ENCODE peak calls at places on chromosomes 4 and X, in four cellular contexts. E is psoas muscle, S is WERI-Rb-1, K is left lung. H is an unnamed sample.

GRCh38 chr4:72791054-72791453 is 222.0 kb upstream of the ADAMTS3 start:
- DNase-seq in E (no peak), S (no peak), K (no peak), H (no peak)

GRCh38 chr4:138724530-138724929 is 291.1 kb upstream of the NOCT start:
- DNase-seq in E (no peak), S (no peak), K (no peak), H (no peak)

GRCh38 chr4:188168621-188169020 is 29.4 kb downstream of the TRIML1 start:
- DNase-seq in E (no peak), S (no peak), K (no peak), H (no peak)

GRCh38 chr4:121156822-121157769 is 7.0 kb downstream of the TNIP3 start:
- DNase-seq in E (peak; percentile 45), S (peak; percentile 55), K (peak; percentile 64), H (no peak)

GRCh38 chrX:130108647-130109428 is 1.5 kb downstream of the ELF4 start:
- DNase-seq in E (peak; percentile 69), S (no peak), K (peak; percentile 66), H (no peak)

GRCh38 chr4:6115342-6115741 is 85.0 kb downstream of the JAKMIP1 start:
- DNase-seq in E (no peak), S (no peak), K (no peak), H (no peak)

GRCh38 chr4:16196482-16197393 is 29.5 kb downstream of the TAPT1 start:
- DNase-seq in E (no peak), S (no peak), K (no peak), H (peak; percentile 38)

GRCh38 chr4:90495936-90496335 is 368.7 kb downstream of the CCSER1 start:
- DNase-seq in E (no peak), S (no peak), K (no peak), H (no peak)

GRCh38 chrX:35665311-35665710 is 132.8 kb upstream of the MAGEB16 start:
- DNase-seq in E (no peak), S (no peak), K (no peak), H (no peak)

GRCh38 chrX:73913580-73913979 is 350.6 kb downstream of the CHIC1 start:
- DNase-seq in E (no peak), S (no peak), K (no peak), H (no peak)

GRCh38 chr4:93370256-93370655 is 458.3 kb upstream of the ATOH1 start:
- DNase-seq in E (no peak), S (no peak), K (no peak), H (no peak)

GRCh38 chr4:145698507-145698906 is 18.6 kb downstream of the C4orf51 start:
- DNase-seq in E (no peak), S (no peak), K (no peak), H (no peak)
- H3K9me3 ChIP-seq in E (no peaks in the 10 kb centered on the region), S (no peaks in the 10 kb centered on the region), K (no peaks in the 10 kb centered on the region), H (no peaks in the 10 kb centered on the region)

GRCh38 chr4:133148690-133149363 is at the start of gene PCDH10:
- DNase-seq in E (peak; percentile 91), S (peak; percentile 98), K (peak; percentile 82), H (no peak)
- H3K9me3 ChIP-seq in E (no peaks in the 10 kb centered on the region), S (no peaks in the 10 kb centered on the region), K (no peaks in the 10 kb centered on the region), H (no peaks in the 10 kb centered on the region)

GRCh38 chr4:122765702-122766352 is 33.3 kb downstream of the BBS12 start:
- DNase-seq in E (no peak), S (no peak), K (no peak), H (no peak)
- H3K9me3 ChIP-seq in E (no peaks in the 10 kb centered on the region), S (no peaks in the 10 kb centered on the region), K (no peaks in the 10 kb centered on the region), H (no peaks in the 10 kb centered on the region)

DNA sequence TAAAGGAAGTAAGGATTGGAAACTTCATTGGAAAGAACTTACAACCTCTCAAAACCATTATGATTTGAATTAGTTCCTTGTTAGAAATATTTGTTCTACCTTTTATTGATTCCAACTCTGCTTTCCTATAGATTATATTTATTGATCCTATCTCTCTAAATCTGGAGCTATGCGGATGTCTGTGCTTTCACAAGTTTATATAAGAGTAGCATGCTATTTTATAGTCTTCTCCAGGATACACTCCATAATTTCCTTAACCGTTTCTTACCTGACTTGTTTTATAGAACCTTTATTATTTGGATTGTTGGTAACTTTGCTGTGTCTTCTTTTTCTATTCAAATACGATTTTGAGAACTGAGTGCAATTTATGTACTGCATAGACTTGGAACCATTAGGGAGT is 668.1 kb downstream of the RAPGEF2 start:
- DNase-seq in E (no peak), S (no peak), K (no peak), H (no peak)
- H3K9me3 ChIP-seq in E (no peaks in the 10 kb centered on the region), S (no peaks in the 10 kb centered on the region), K (no peaks in the 10 kb centered on the region), H (no peaks in the 10 kb centered on the region)

DNA sequence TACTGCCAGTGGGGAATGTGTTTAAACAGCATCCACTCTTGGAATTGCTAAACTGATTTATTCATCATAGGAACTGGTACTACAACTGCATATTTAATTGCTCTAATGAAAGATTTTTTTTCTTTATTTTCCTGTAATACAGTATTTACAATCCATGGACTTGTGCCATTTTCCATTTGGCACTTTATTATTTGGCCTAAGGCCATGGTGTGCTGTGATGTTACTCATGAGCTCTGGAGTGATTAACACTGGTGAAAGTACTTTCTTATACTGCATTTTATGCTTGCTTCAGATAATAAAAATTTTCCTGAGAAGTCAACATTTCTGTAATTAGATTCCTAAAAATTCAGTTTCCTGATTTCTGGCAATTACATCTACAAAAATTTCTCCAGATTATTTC is 69.7 kb upstream of the NUDT6 start:
- DNase-seq in E (no peak), S (no peak), K (no peak), H (no peak)
- H3K9me3 ChIP-seq in E (peaks cover 8% of the 10 kb centered on the region), S (no peaks in the 10 kb centered on the region), K (no peaks in the 10 kb centered on the region), H (no peaks in the 10 kb centered on the region)

DNA sequence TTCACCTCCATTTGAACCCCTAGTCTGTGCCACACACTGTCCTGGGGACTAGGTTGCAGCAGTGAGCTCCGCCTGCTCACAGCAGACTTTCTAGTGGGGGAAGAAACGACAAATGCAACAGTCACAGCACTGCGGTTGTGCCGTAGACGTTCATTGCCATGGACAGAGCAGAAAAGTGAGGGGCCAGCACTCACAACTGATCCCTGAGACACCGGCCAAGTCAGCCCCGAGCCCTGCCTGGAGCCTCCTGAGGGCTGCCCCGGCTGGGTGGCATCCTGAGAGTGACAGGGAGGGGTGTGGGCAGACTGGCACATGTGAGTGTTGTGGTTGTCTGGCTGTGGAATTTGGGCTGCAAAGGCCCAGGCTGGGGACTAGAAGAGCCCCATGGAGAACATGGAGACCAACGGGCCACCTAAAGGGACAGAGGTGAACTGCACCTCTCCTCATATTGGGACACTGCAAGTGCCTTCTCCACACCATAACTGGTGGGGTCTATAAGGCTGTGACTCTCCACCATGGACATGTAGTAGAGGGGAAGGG is 4.6 kb downstream of the DUSP9 start:
- DNase-seq in E (peak; percentile 37), S (peak; percentile 56), K (no peak), H (no peak)
- H3K9me3 ChIP-seq in E (peaks cover 12% of the 10 kb centered on the region), S (peaks cover 12% of the 10 kb centered on the region), K (no peaks in the 10 kb centered on the region), H (no peaks in the 10 kb centered on the region)